ENCODE peak calls at places on chromosomes 4 and X, in six cellular contexts. Q is PC-3, U is thoracic aorta, N is neuronal stem cell, S is mammary epithelial cell, R is left ventricle myocardium inferior. V is an unnamed sample. For H3K4me1, the result is how much of the 10 kb centered on the place peaks cover.

GRCh38 chrX:54066841-54067240 is 22.6 kb upstream of the PHF8 start:
- DNase-seq in Q (peak), U (no peak), N (no peak), S (peak), R (no peak), V (peak)

GRCh38 chr4:30172416-30172815 is 547.8 kb upstream of the PCDH7 start:
- DNase-seq in Q (peak), U (no peak), N (no peak), S (no peak), R (no peak), V (no peak)

GRCh38 chrX:118724775-118725174 is 2.6 kb upstream of the IL13RA1 start:
- DNase-seq in Q (peak), U (no peak), N (no peak), S (no peak), R (no peak), V (no peak)

GRCh38 chr4:54099959-54100606 is at the start of gene GSX2:
- DNase-seq in Q (no peak), U (no peak), N (no peak), S (peak), R (peak), V (no peak)

GRCh38 chr4:7513731-7514130 is 79.0 kb upstream of the PSAPL1 start:
- DNase-seq in Q (peak), U (no peak), N (no peak), S (no peak), R (no peak), V (peak)

GRCh38 chr4:168474660-168475320 is 5.5 kb downstream of the DDX60L start:
- DNase-seq in Q (no peak), U (no peak), N (no peak), S (no peak), R (no peak), V (no peak)

GRCh38 chrX:49919617-49920016 is 2.8 kb upstream of the CLCN5 start:
- DNase-seq in Q (peak), U (no peak), N (peak), S (no peak), R (peak), V (peak)

GRCh38 chr4:27397886-27398285 is 537.2 kb downstream of the STIM2 start:
- DNase-seq in Q (peak), U (no peak), N (no peak), S (no peak), R (no peak), V (peak)

GRCh38 chrX:119503484-119503861 is 35.2 kb downstream of the SLC25A5 start:
- DNase-seq in Q (peak), U (peak), N (no peak), S (peak), R (no peak), V (peak)

GRCh38 chr4:109645874-109646591 is 57.2 kb downstream of the CASP6 start:
- DNase-seq in Q (no peak), U (no peak), N (no peak), S (no peak), R (no peak), V (no peak)

GRCh38 chrX:107700317-107700774 is 72.0 kb downstream of the PRPS1 start:
- DNase-seq in Q (peak), U (no peak), N (no peak), S (peak), R (no peak), V (peak)

GRCh38 chrX:22800360-22800759 is 199.4 kb upstream of the DDX53 start:
- DNase-seq in Q (peak), U (peak), N (no peak), S (peak), R (peak), V (peak)

DNA sequence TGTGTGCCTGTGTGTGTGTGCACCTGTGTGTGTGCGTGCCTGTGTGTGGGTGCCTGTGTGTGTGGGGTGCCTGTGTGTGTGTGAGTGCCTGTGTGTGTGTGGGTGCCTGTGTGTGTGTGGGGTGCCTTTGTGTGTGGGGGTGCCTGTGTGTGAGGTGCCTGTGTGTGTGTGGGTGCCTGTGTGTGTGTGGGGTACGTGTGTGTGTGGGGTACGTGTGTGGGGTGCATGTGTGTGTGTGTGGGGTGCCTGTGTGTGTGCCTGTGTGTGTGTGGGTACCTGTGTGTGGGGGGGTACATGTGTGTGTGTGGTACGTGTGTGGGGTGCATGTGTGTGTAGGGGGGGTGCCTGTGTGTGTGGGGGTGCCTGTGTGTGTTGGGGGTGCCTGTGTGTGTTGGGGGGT is 73.4 kb upstream of the HGFAC start:
- DNase-seq in Q (no peak), U (no peak), N (no peak), S (no peak), R (no peak), V (no peak)
- H3K4me1 ChIP-seq in Q (under half), U (under half), N (under half), S (under half), R (half or more), V (under half)

DNA sequence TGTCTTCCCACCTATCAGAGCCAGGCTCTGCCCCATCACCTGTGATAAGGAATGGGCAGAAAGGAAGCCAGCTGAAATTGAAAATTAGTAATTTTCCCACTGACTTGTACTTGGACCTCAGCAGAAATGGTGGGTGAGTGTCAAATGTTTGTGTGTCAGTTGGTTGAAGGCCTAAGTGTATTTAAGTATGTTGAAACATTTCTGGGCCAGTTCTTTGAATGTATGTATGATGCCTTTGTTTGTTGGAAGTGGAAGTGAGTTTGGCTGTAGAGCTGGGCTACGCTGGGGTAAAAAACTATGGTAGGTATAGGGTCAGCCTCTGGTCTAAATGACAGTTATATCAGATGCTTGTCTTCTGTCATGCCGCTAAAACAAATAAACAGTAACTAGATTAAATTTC is 27.7 kb downstream of the JADE1 start:
- DNase-seq in Q (no peak), U (no peak), N (no peak), S (no peak), R (no peak), V (no peak)
- H3K4me1 ChIP-seq in Q (under half), U (under half), N (under half), S (under half), R (half or more), V (under half)

GRCh38 chr4:99658666-99659065 is 1.0 kb upstream of the C4orf54 start:
- DNase-seq in Q (no peak), U (no peak), N (no peak), S (no peak), R (no peak), V (no peak)

GRCh38 chr4:99661907-99662306 is 4.3 kb upstream of the C4orf54 start:
- DNase-seq in Q (no peak), U (no peak), N (no peak), S (no peak), R (no peak), V (no peak)

GRCh38 chr4:99653921-99654890 is 3.4 kb downstream of the C4orf54 start:
- DNase-seq in Q (no peak), U (no peak), N (no peak), S (no peak), R (no peak), V (no peak)

GRCh38 chr4:99655315-99656081 is 2.1 kb downstream of the C4orf54 start:
- DNase-seq in Q (peak), U (peak), N (no peak), S (peak), R (peak), V (peak)

GRCh38 chr4:99657801-99658200 is at the start of gene C4orf54:
- DNase-seq in Q (peak), U (no peak), N (no peak), S (peak), R (no peak), V (peak)
- H3K4me1 ChIP-seq in Q (under half), U (under half), N (under half), S (under half), R (under half), V (under half)

GRCh38 chrX:37846934-37847732 is at the start of gene DYNLT3:
- DNase-seq in Q (peak), U (peak), N (peak), S (peak), R (peak), V (peak)

GRCh38 chrX:37847733-37848197 is 394 bp upstream of the DYNLT3 start:
- DNase-seq in Q (no peak), U (no peak), N (no peak), S (no peak), R (no peak), V (no peak)

GRCh38 chrX:37846558-37846933 is 825 bp downstream of the DYNLT3 start:
- DNase-seq in Q (no peak), U (no peak), N (no peak), S (no peak), R (no peak), V (no peak)

GRCh38 chrX:37844622-37845021 is 2.7 kb downstream of the DYNLT3 start:
- DNase-seq in Q (no peak), U (no peak), N (no peak), S (peak), R (no peak), V (no peak)

DNA sequence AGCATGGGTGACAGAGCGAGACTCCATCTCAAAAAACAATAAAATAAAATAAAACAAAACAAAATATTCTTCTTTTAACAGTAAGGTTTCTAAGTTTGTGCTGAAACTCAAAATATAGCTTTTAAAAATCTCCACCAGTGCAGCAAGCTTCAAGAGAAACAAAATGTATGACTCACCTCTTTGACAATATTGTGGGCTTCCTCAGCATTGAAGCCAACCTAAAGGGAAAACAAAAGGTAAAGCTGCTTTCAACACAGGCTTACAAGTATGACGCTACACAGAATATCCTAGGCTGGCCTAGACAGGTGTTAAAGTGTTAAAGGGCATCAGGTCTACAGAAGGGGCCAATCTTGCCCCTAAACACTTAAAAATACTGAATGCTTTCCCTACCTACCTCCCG is 1.2 kb downstream of the DYNLT3 start:
- DNase-seq in Q (peak), U (no peak), N (no peak), S (peak), R (no peak), V (peak)
- H3K4me1 ChIP-seq in Q (under half), U (under half), N (under half), S (under half), R (under half), V (under half)

DNA sequence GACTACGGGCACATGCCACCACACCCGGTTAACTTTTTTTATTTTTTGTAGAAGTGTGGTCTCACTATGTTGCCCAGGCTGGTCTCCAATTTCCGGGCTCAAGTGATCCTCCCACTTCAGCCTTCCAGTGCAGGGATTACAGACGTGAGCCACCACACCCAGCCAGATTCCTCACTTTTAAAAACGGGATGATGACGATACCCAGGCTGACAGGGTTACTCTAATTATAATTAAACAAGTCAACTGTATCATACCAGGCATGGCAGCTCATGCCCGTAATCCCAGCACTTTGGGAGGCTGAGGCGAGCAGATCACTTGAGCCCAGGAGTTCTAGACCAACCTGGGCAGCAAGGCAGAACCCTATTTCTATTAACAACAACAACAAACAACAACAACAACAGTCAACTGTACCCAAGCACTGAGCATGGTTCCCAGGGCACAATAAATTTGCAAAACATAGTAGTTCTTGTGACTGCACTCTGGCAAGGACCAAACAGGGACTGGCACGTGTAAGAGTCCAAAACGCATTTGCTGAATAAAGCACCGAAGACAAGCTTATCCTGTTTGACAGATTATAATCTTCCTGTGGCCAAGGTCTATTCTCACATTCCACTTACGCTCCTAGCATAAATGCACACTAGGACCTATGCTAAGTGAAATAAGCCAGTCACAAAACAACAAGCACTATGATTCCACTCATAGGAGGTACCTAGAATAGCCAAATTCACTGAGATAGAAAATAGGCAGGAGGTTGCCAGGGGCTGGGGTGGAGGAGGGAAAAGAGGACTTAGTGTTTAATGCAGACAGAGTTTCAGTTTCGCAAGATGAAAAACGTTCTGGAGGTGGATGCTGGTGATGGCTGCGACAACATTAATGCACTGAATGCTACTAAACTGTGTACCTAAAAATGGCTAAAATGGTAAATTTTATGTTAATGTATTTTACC is 77.5 kb downstream of the IRF2 start:
- DNase-seq in Q (no peak), U (no peak), N (no peak), S (no peak), R (no peak), V (no peak)
- H3K4me1 ChIP-seq in Q (under half), U (under half), N (under half), S (under half), R (half or more), V (under half)

GRCh38 chrX:68982476-68982875 is 153.7 kb downstream of the EFNB1 start:
- DNase-seq in Q (no peak), U (no peak), N (no peak), S (no peak), R (no peak), V (no peak)
- H3K4me1 ChIP-seq in Q (under half), U (under half), N (under half), S (under half), R (under half), V (under half)

V was measured in astrocyte.